ENCODE peak calls at places on chromosomes 7 and 10, in eight cellular contexts. One of them, this sample, is unnamed. For H3K9me3 and H3K36me3, the result is how much of the 10 kb centered on the place peaks cover.

GRCh38 chr10:7484456-7485266 is 73.8 kb upstream of the SFMBT2 start:
- DNase-seq in neuronal stem cell: no peak
- DNase-seq in breast epithelium: no peak
- DNase-seq in lower lobe of right lung: no peak
- DNase-seq in A673: no peak
- DNase-seq in IMR-90: no peak
- DNase-seq in esophagus squamous epithelium: no peak
- DNase-seq in tibial nerve: no peak
- DNase-seq in this sample: no peak

GRCh38 chr10:132407846-132408278 is 10.9 kb downstream of the PWWP2B start:
- DNase-seq in neuronal stem cell: no peak
- DNase-seq in breast epithelium: peak
- DNase-seq in lower lobe of right lung: peak
- DNase-seq in A673: peak
- DNase-seq in IMR-90: peak
- DNase-seq in esophagus squamous epithelium: no peak
- DNase-seq in tibial nerve: no peak
- DNase-seq in this sample: no peak

GRCh38 chr7:11716185-11716584 is 115.8 kb downstream of the THSD7A start:
- DNase-seq in neuronal stem cell: no peak
- DNase-seq in breast epithelium: peak
- DNase-seq in lower lobe of right lung: no peak
- DNase-seq in A673: peak
- DNase-seq in IMR-90: no peak
- DNase-seq in esophagus squamous epithelium: no peak
- DNase-seq in tibial nerve: no peak
- DNase-seq in this sample: no peak

GRCh38 chr10:43233601-43234430 is 33.0 kb downstream of the RASGEF1A start:
- DNase-seq in neuronal stem cell: no peak
- DNase-seq in breast epithelium: peak
- DNase-seq in lower lobe of right lung: peak
- DNase-seq in A673: no peak
- DNase-seq in IMR-90: no peak
- DNase-seq in esophagus squamous epithelium: no peak
- DNase-seq in tibial nerve: no peak
- DNase-seq in this sample: no peak

GRCh38 chr10:80443531-80443974 is 10.6 kb upstream of the TSPAN14 start:
- DNase-seq in neuronal stem cell: no peak
- DNase-seq in breast epithelium: no peak
- DNase-seq in lower lobe of right lung: no peak
- DNase-seq in A673: no peak
- DNase-seq in IMR-90: no peak
- DNase-seq in esophagus squamous epithelium: no peak
- DNase-seq in tibial nerve: no peak
- DNase-seq in this sample: peak

GRCh38 chr10:70404906-70405824 is 1.2 kb downstream of the EIF4EBP2 start:
- DNase-seq in neuronal stem cell: no peak
- DNase-seq in breast epithelium: peak
- DNase-seq in lower lobe of right lung: peak
- DNase-seq in A673: peak
- DNase-seq in IMR-90: peak
- DNase-seq in esophagus squamous epithelium: no peak
- DNase-seq in tibial nerve: peak
- DNase-seq in this sample: peak

GRCh38 chr7:51316666-51317581 is at the start of gene COBL:
- DNase-seq in neuronal stem cell: peak
- DNase-seq in breast epithelium: no peak
- DNase-seq in lower lobe of right lung: peak
- DNase-seq in A673: no peak
- DNase-seq in IMR-90: no peak
- DNase-seq in esophagus squamous epithelium: no peak
- DNase-seq in tibial nerve: no peak
- DNase-seq in this sample: peak

GRCh38 chr7:99694201-99694911 is 14.6 kb upstream of the CYP3A5 start:
- DNase-seq in neuronal stem cell: no peak
- DNase-seq in breast epithelium: no peak
- DNase-seq in lower lobe of right lung: no peak
- DNase-seq in A673: no peak
- DNase-seq in IMR-90: no peak
- DNase-seq in esophagus squamous epithelium: no peak
- DNase-seq in tibial nerve: no peak
- DNase-seq in this sample: no peak

GRCh38 chr10:44809652-44810051 is 101.5 kb upstream of the TMEM72 start:
- DNase-seq in neuronal stem cell: no peak
- DNase-seq in breast epithelium: no peak
- DNase-seq in lower lobe of right lung: no peak
- DNase-seq in A673: no peak
- DNase-seq in IMR-90: no peak
- DNase-seq in esophagus squamous epithelium: no peak
- DNase-seq in tibial nerve: no peak
- DNase-seq in this sample: no peak

GRCh38 chr10:1657500-1657899 is 79.8 kb downstream of the ADARB2 start:
- DNase-seq in neuronal stem cell: no peak
- DNase-seq in breast epithelium: no peak
- DNase-seq in lower lobe of right lung: no peak
- DNase-seq in A673: no peak
- DNase-seq in IMR-90: no peak
- DNase-seq in esophagus squamous epithelium: no peak
- DNase-seq in tibial nerve: no peak
- DNase-seq in this sample: no peak

GRCh38 chr7:134741901-134742635 is 37.4 kb upstream of the CALD1 start:
- DNase-seq in neuronal stem cell: no peak
- DNase-seq in breast epithelium: no peak
- DNase-seq in lower lobe of right lung: no peak
- DNase-seq in A673: no peak
- DNase-seq in IMR-90: peak
- DNase-seq in esophagus squamous epithelium: no peak
- DNase-seq in tibial nerve: no peak
- DNase-seq in this sample: no peak
- H3K9me3 ChIP-seq in neuronal stem cell: under half
- H3K9me3 ChIP-seq in breast epithelium: under half
- H3K9me3 ChIP-seq in lower lobe of right lung: under half
- H3K9me3 ChIP-seq in A673: under half
- H3K9me3 ChIP-seq in IMR-90: under half
- H3K9me3 ChIP-seq in esophagus squamous epithelium: under half
- H3K9me3 ChIP-seq in tibial nerve: under half
- H3K9me3 ChIP-seq in this sample: under half

GRCh38 chr7:134942690-134943466 is 43.4 kb upstream of the AGBL3 start:
- DNase-seq in neuronal stem cell: no peak
- DNase-seq in breast epithelium: no peak
- DNase-seq in lower lobe of right lung: no peak
- DNase-seq in A673: no peak
- DNase-seq in IMR-90: no peak
- DNase-seq in esophagus squamous epithelium: no peak
- DNase-seq in tibial nerve: no peak
- DNase-seq in this sample: no peak
- H3K36me3 ChIP-seq in neuronal stem cell: under half
- H3K36me3 ChIP-seq in breast epithelium: under half
- H3K36me3 ChIP-seq in lower lobe of right lung: under half
- H3K36me3 ChIP-seq in A673: under half
- H3K36me3 ChIP-seq in IMR-90: under half
- H3K36me3 ChIP-seq in esophagus squamous epithelium: under half
- H3K36me3 ChIP-seq in tibial nerve: under half
- H3K36me3 ChIP-seq in this sample: under half

GRCh38 chr10:103447187-103447586 is 5.0 kb downstream of the CALHM2 start:
- DNase-seq in neuronal stem cell: no peak
- DNase-seq in breast epithelium: no peak
- DNase-seq in lower lobe of right lung: peak
- DNase-seq in A673: no peak
- DNase-seq in IMR-90: no peak
- DNase-seq in esophagus squamous epithelium: no peak
- DNase-seq in tibial nerve: no peak
- DNase-seq in this sample: no peak

GRCh38 chr10:103450201-103450695 is 1.9 kb downstream of the CALHM2 start:
- DNase-seq in neuronal stem cell: no peak
- DNase-seq in breast epithelium: no peak
- DNase-seq in lower lobe of right lung: peak
- DNase-seq in A673: no peak
- DNase-seq in IMR-90: no peak
- DNase-seq in esophagus squamous epithelium: no peak
- DNase-seq in tibial nerve: no peak
- DNase-seq in this sample: no peak

GRCh38 chr10:103451091-103451801 is 924 bp downstream of the CALHM2 start:
- DNase-seq in neuronal stem cell: no peak
- DNase-seq in breast epithelium: peak
- DNase-seq in lower lobe of right lung: peak
- DNase-seq in A673: peak
- DNase-seq in IMR-90: no peak
- DNase-seq in esophagus squamous epithelium: peak
- DNase-seq in tibial nerve: peak
- DNase-seq in this sample: peak

GRCh38 chr10:103449208-103450144 is 2.7 kb downstream of the CALHM2 start:
- DNase-seq in neuronal stem cell: no peak
- DNase-seq in breast epithelium: no peak
- DNase-seq in lower lobe of right lung: peak
- DNase-seq in A673: no peak
- DNase-seq in IMR-90: no peak
- DNase-seq in esophagus squamous epithelium: no peak
- DNase-seq in tibial nerve: no peak
- DNase-seq in this sample: no peak

GRCh38 chr10:103448751-103449150 is 3.4 kb downstream of the CALHM2 start:
- DNase-seq in neuronal stem cell: no peak
- DNase-seq in breast epithelium: no peak
- DNase-seq in lower lobe of right lung: peak
- DNase-seq in A673: no peak
- DNase-seq in IMR-90: peak
- DNase-seq in esophagus squamous epithelium: no peak
- DNase-seq in tibial nerve: peak
- DNase-seq in this sample: peak
- H3K4me3 ChIP-seq in neuronal stem cell: no peak
- H3K4me3 ChIP-seq in breast epithelium: peak
- H3K4me3 ChIP-seq in lower lobe of right lung: peak
- H3K4me3 ChIP-seq in A673: no peak
- H3K4me3 ChIP-seq in IMR-90: no peak
- H3K4me3 ChIP-seq in esophagus squamous epithelium: peak
- H3K4me3 ChIP-seq in tibial nerve: peak
- H3K4me3 ChIP-seq in this sample: no peak

DNA sequence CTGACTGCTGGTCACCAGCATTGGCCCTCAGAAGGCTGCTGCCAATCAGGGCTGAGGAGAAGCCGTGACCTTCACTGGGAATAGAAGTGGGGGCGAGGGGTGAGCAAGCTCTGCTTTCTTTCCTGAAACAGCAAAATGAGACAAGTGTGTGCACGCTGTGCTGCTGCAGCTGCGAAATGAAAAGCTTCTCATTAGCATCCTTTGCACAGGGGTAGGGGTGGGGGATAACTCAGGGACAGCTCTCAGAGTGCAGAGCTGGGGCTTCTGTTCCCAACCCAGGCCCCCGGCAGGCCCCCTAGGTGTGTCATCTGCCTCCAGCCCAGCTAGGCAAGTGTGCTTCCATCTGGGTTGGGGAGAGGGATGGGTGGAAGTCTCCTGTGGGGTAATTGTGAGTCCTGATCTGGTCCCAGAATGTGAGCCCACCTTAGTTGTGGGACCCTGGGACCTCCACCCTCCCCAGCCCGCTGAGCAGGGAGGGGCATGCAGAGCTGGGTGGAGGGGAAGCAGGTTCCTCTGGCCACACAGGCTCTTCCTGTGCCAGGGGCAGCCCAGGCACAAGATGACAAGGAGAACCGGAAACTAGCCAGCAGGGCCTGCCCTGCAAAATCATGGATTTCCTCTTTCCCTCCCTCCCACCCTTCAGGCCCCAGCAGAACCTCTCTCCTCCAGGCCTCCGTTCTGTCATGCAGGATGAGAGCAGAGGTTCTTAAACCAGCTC is 22.2 kb downstream of the ZNF467 start:
- DNase-seq in neuronal stem cell: no peak
- DNase-seq in breast epithelium: no peak
- DNase-seq in lower lobe of right lung: no peak
- DNase-seq in A673: no peak
- DNase-seq in IMR-90: no peak
- DNase-seq in esophagus squamous epithelium: no peak
- DNase-seq in tibial nerve: no peak
- DNase-seq in this sample: no peak
- H3K9me3 ChIP-seq in neuronal stem cell: under half
- H3K9me3 ChIP-seq in breast epithelium: under half
- H3K9me3 ChIP-seq in lower lobe of right lung: under half
- H3K9me3 ChIP-seq in A673: under half
- H3K9me3 ChIP-seq in IMR-90: under half
- H3K9me3 ChIP-seq in esophagus squamous epithelium: under half
- H3K9me3 ChIP-seq in tibial nerve: under half
- H3K9me3 ChIP-seq in this sample: under half

GRCh38 chr7:130888468-130888867 is 154.5 kb upstream of the KLF14 start:
- DNase-seq in neuronal stem cell: no peak
- DNase-seq in breast epithelium: no peak
- DNase-seq in lower lobe of right lung: no peak
- DNase-seq in A673: no peak
- DNase-seq in IMR-90: no peak
- DNase-seq in esophagus squamous epithelium: no peak
- DNase-seq in tibial nerve: no peak
- DNase-seq in this sample: no peak

GRCh38 chr7:130894146-130895005 is 160.4 kb upstream of the KLF14 start:
- DNase-seq in neuronal stem cell: no peak
- DNase-seq in breast epithelium: no peak
- DNase-seq in lower lobe of right lung: peak
- DNase-seq in A673: peak
- DNase-seq in IMR-90: peak
- DNase-seq in esophagus squamous epithelium: no peak
- DNase-seq in tibial nerve: peak
- DNase-seq in this sample: peak

GRCh38 chr7:130893441-130893894 is 159.5 kb upstream of the KLF14 start:
- DNase-seq in neuronal stem cell: no peak
- DNase-seq in breast epithelium: no peak
- DNase-seq in lower lobe of right lung: no peak
- DNase-seq in A673: no peak
- DNase-seq in IMR-90: peak
- DNase-seq in esophagus squamous epithelium: no peak
- DNase-seq in tibial nerve: peak
- DNase-seq in this sample: no peak

GRCh38 chr7:130890176-130891020 is 156.4 kb upstream of the KLF14 start:
- DNase-seq in neuronal stem cell: no peak
- DNase-seq in breast epithelium: no peak
- DNase-seq in lower lobe of right lung: no peak
- DNase-seq in A673: no peak
- DNase-seq in IMR-90: no peak
- DNase-seq in esophagus squamous epithelium: no peak
- DNase-seq in tibial nerve: peak
- DNase-seq in this sample: no peak

GRCh38 chr7:130891254-130892094 is 157.5 kb upstream of the KLF14 start:
- DNase-seq in neuronal stem cell: no peak
- DNase-seq in breast epithelium: no peak
- DNase-seq in lower lobe of right lung: peak
- DNase-seq in A673: peak
- DNase-seq in IMR-90: peak
- DNase-seq in esophagus squamous epithelium: no peak
- DNase-seq in tibial nerve: peak
- DNase-seq in this sample: peak
- H3K36me3 ChIP-seq in neuronal stem cell: under half
- H3K36me3 ChIP-seq in breast epithelium: under half
- H3K36me3 ChIP-seq in lower lobe of right lung: half or more
- H3K36me3 ChIP-seq in A673: half or more
- H3K36me3 ChIP-seq in IMR-90: half or more
- H3K36me3 ChIP-seq in esophagus squamous epithelium: under half
- H3K36me3 ChIP-seq in tibial nerve: under half
- H3K36me3 ChIP-seq in this sample: half or more

This sample was measured in MG63.